ENCODE peak calls at places on chromosomes 16 and 17, in five cellular contexts. Y is nephron progenitor cell; B is HS-27A; O is stimulated activated CD8-positive, alpha-beta memory T cell treated with anti-CD3 and anti-CD28 coated beads, Interleukin-4, amount 100 ng/mL, for 24 hours; E is ureter. N is an unnamed sample.

GRCh38 chr17:34998205-34998604 is 17.9 kb downstream of the LIG3 start:
- DNase-seq in Y (peak), B (no peak), O (peak), E (peak), N (peak)

GRCh38 chr16:27977966-27978365 is 85.5 kb downstream of the GSG1L start:
- DNase-seq in Y (no peak), B (no peak), O (no peak), E (peak), N (no peak)

GRCh38 chr16:52851211-52851740 is 201.4 kb downstream of the CHD9NB start:
- DNase-seq in Y (no peak), B (no peak), O (no peak), E (no peak), N (no peak)

GRCh38 chr17:83084621-83085056 is 5.2 kb downstream of the METRNL start:
- DNase-seq in Y (no peak), B (no peak), O (no peak), E (no peak), N (no peak)

GRCh38 chr16:20849587-20850390 is 43.5 kb downstream of the REXO5 start:
- DNase-seq in Y (peak), B (no peak), O (peak), E (peak), N (peak)

GRCh38 chr16:76913046-76913445 is 277.9 kb upstream of the MON1B start:
- DNase-seq in Y (no peak), B (no peak), O (no peak), E (no peak), N (no peak)

GRCh38 chr17:44932096-44932495 is 15.5 kb downstream of the KIF18B start:
- DNase-seq in Y (no peak), B (no peak), O (no peak), E (no peak), N (no peak)

GRCh38 chr17:11551442-11551841 is 46.8 kb upstream of the DNAH9 start:
- DNase-seq in Y (no peak), B (no peak), O (no peak), E (no peak), N (no peak)

GRCh38 chr17:27760069-27760885 is 40.1 kb downstream of the NOS2 start:
- DNase-seq in Y (peak), B (no peak), O (peak), E (peak), N (peak)

GRCh38 chr16:89115216-89115949 is 21.7 kb downstream of the ACSF3 start:
- DNase-seq in Y (no peak), B (no peak), O (peak), E (peak), N (peak)

GRCh38 chr17:40480501-40481003 is 20.9 kb downstream of the TNS4 start:
- DNase-seq in Y (no peak), B (no peak), O (peak), E (no peak), N (no peak)

GRCh38 chr17:57644311-57644710 is 100.8 kb downstream of the CCDC182 start:
- DNase-seq in Y (no peak), B (no peak), O (no peak), E (no peak), N (no peak)

GRCh38 chr17:58575511-58575910 is 61.1 kb upstream of the MTMR4 start:
- DNase-seq in Y (no peak), B (no peak), O (no peak), E (no peak), N (no peak)

GRCh38 chr16:55470533-55471371 is 8.2 kb upstream of the MMP2 start:
- DNase-seq in Y (no peak), B (no peak), O (no peak), E (peak), N (no peak)

GRCh38 chr16:59392911-59393310 is 658.8 kb upstream of the GOT2 start:
- DNase-seq in Y (no peak), B (no peak), O (no peak), E (no peak), N (no peak)

GRCh38 chr17:59342681-59343127 is 11.2 kb downstream of the YPEL2 start:
- DNase-seq in Y (no peak), B (no peak), O (no peak), E (no peak), N (no peak)

GRCh38 chr16:9370071-9370491 is 278.6 kb downstream of the HAPSTR1 start:
- DNase-seq in Y (peak), B (no peak), O (no peak), E (no peak), N (no peak)

GRCh38 chr17:17109896-17110295 is 67.6 kb downstream of the MPRIP start:
- DNase-seq in Y (no peak), B (no peak), O (no peak), E (peak), N (no peak)

GRCh38 chr17:47220531-47220999 is 11.4 kb downstream of the MYL4 start:
- DNase-seq in Y (no peak), B (no peak), O (no peak), E (no peak), N (no peak)

GRCh38 chr17:43662432-43663141 is 865 bp upstream of the MEOX1 start:
- DNase-seq in Y (peak), B (no peak), O (no peak), E (no peak), N (no peak)

GRCh38 chr16:81491522-81492188 is 47.0 kb downstream of the CMIP start:
- DNase-seq in Y (no peak), B (no peak), O (no peak), E (no peak), N (no peak)

GRCh38 chr16:84423416-84423837 is 55.1 kb downstream of the ATP2C2 start:
- DNase-seq in Y (no peak), B (peak), O (no peak), E (no peak), N (peak)

GRCh38 chr17:76444518-76445311 is 8.2 kb downstream of the UBE2O start:
- DNase-seq in Y (no peak), B (no peak), O (no peak), E (no peak), N (no peak)

GRCh38 chr17:64641499-64641898 is 20.6 kb downstream of the SMURF2 start:
- DNase-seq in Y (no peak), B (no peak), O (no peak), E (no peak), N (no peak)

GRCh38 chr17:62981933-62982332 is 15.9 kb downstream of the TANC2 start:
- DNase-seq in Y (no peak), B (no peak), O (no peak), E (no peak), N (no peak)

GRCh38 chr16:10514369-10515055 is 65.9 kb downstream of the EMP2 start:
- DNase-seq in Y (peak), B (peak), O (peak), E (peak), N (peak)

GRCh38 chr17:35740997-35741931 is 9.8 kb downstream of the RASL10B start:
- DNase-seq in Y (peak), B (no peak), O (no peak), E (no peak), N (no peak)